ENCODE peak calls at places on chromosomes 11 and 22, in seven cellular contexts. One of them, this sample, is unnamed.

GRCh38 chr11:110362916-110363574 is 66.6 kb upstream of the RDX start:
- DNase-seq in K562: no peak
- DNase-seq in heart left ventricle: peak; percentile 36
- DNase-seq in ovary: no peak
- DNase-seq in body of pancreas: peak; percentile 51
- DNase-seq in suprapubic skin: no peak
- DNase-seq in spleen: no peak
- DNase-seq in this sample: peak; percentile 54

GRCh38 chr22:48568736-48569330 is 1258.8 kb downstream of the BRD1 start:
- DNase-seq in body of pancreas: no peak
- DNase-seq in spleen: no peak
- DNase-seq in heart left ventricle: peak; percentile 10
- DNase-seq in K562: no peak
- DNase-seq in ovary: no peak
- DNase-seq in suprapubic skin: no peak
- DNase-seq in this sample: no peak

GRCh38 chr11:28090052-28090749 is 17.8 kb downstream of the KIF18A start:
- DNase-seq in body of pancreas: no peak
- DNase-seq in heart left ventricle: no peak
- DNase-seq in ovary: no peak
- DNase-seq in K562: no peak
- DNase-seq in spleen: no peak
- DNase-seq in suprapubic skin: no peak
- DNase-seq in this sample: no peak

GRCh38 chr11:30586251-30587144 is at the start of gene MPPED2:
- DNase-seq in ovary: peak; percentile 15
- DNase-seq in suprapubic skin: peak; percentile 77
- DNase-seq in spleen: peak; percentile 83
- DNase-seq in body of pancreas: peak; percentile 36
- DNase-seq in heart left ventricle: peak; percentile 71
- DNase-seq in K562: peak; percentile 12
- DNase-seq in this sample: peak; percentile 52

GRCh38 chr11:77175869-77176539 is 48.0 kb downstream of the MYO7A start:
- DNase-seq in ovary: no peak
- DNase-seq in body of pancreas: peak; percentile 53
- DNase-seq in suprapubic skin: no peak
- DNase-seq in K562: no peak
- DNase-seq in spleen: peak; percentile 86
- DNase-seq in heart left ventricle: peak; percentile 71
- DNase-seq in this sample: peak; percentile 52

GRCh38 chr11:7671347-7671746 is 2.0 kb downstream of the CYB5R2 start:
- DNase-seq in body of pancreas: no peak
- DNase-seq in heart left ventricle: no peak
- DNase-seq in spleen: no peak
- DNase-seq in suprapubic skin: no peak
- DNase-seq in ovary: no peak
- DNase-seq in K562: no peak
- DNase-seq in this sample: no peak

GRCh38 chr11:104668797-104669463 is 229.3 kb downstream of the CASP12 start:
- DNase-seq in K562: no peak
- DNase-seq in heart left ventricle: no peak
- DNase-seq in body of pancreas: no peak
- DNase-seq in suprapubic skin: no peak
- DNase-seq in spleen: no peak
- DNase-seq in ovary: no peak
- DNase-seq in this sample: no peak

GRCh38 chr11:132858203-132858602 is 674.1 kb downstream of the OPCML start:
- DNase-seq in heart left ventricle: no peak
- DNase-seq in ovary: no peak
- DNase-seq in suprapubic skin: no peak
- DNase-seq in K562: no peak
- DNase-seq in spleen: no peak
- DNase-seq in body of pancreas: no peak
- DNase-seq in this sample: no peak

GRCh38 chr22:31776231-31776630 is 22.4 kb downstream of the DEPDC5 start:
- DNase-seq in suprapubic skin: no peak
- DNase-seq in spleen: no peak
- DNase-seq in ovary: no peak
- DNase-seq in body of pancreas: no peak
- DNase-seq in K562: no peak
- DNase-seq in heart left ventricle: no peak
- DNase-seq in this sample: no peak

GRCh38 chr22:44664149-44664548 is 37.9 kb upstream of the PRR5 start:
- DNase-seq in suprapubic skin: no peak
- DNase-seq in spleen: peak; percentile 91
- DNase-seq in body of pancreas: peak; percentile 72
- DNase-seq in heart left ventricle: peak; percentile 84
- DNase-seq in K562: no peak
- DNase-seq in ovary: no peak
- DNase-seq in this sample: peak; percentile 71

GRCh38 chr22:17115927-17116326 is 5.2 kb downstream of the TMEM121B start:
- DNase-seq in spleen: no peak
- DNase-seq in K562: no peak
- DNase-seq in suprapubic skin: no peak
- DNase-seq in heart left ventricle: no peak
- DNase-seq in ovary: no peak
- DNase-seq in body of pancreas: no peak
- DNase-seq in this sample: no peak

GRCh38 chr11:116420770-116421528 is 351.8 kb downstream of the BUD13 start:
- DNase-seq in suprapubic skin: no peak
- DNase-seq in ovary: no peak
- DNase-seq in K562: no peak
- DNase-seq in spleen: no peak
- DNase-seq in body of pancreas: no peak
- DNase-seq in heart left ventricle: no peak
- DNase-seq in this sample: no peak

GRCh38 chr11:100687032-100687629 is at the start of gene ARHGAP42:
- DNase-seq in suprapubic skin: peak; percentile 85
- DNase-seq in body of pancreas: peak; percentile 66
- DNase-seq in ovary: peak; percentile 51
- DNase-seq in K562: peak; percentile 44
- DNase-seq in heart left ventricle: peak; percentile 81
- DNase-seq in spleen: peak; percentile 91
- DNase-seq in this sample: peak; percentile 82

GRCh38 chr11:86761978-86762377 is 38.4 kb upstream of the PRSS23 start:
- DNase-seq in ovary: no peak
- DNase-seq in heart left ventricle: no peak
- DNase-seq in suprapubic skin: no peak
- DNase-seq in spleen: no peak
- DNase-seq in K562: no peak
- DNase-seq in body of pancreas: no peak
- DNase-seq in this sample: no peak

GRCh38 chr11:11025087-11025486 is 167.2 kb upstream of the ZBED5 start:
- DNase-seq in ovary: no peak
- DNase-seq in body of pancreas: no peak
- DNase-seq in suprapubic skin: no peak
- DNase-seq in spleen: no peak
- DNase-seq in heart left ventricle: no peak
- DNase-seq in K562: no peak
- DNase-seq in this sample: no peak

GRCh38 chr11:43646767-43647166 is 33.8 kb upstream of the HSD17B12 start:
- DNase-seq in suprapubic skin: no peak
- DNase-seq in spleen: no peak
- DNase-seq in heart left ventricle: no peak
- DNase-seq in ovary: no peak
- DNase-seq in body of pancreas: no peak
- DNase-seq in K562: no peak
- DNase-seq in this sample: no peak

GRCh38 chr11:45173064-45173463 is 26.6 kb downstream of the PRDM11 start:
- DNase-seq in body of pancreas: no peak
- DNase-seq in spleen: no peak
- DNase-seq in K562: no peak
- DNase-seq in heart left ventricle: no peak
- DNase-seq in suprapubic skin: no peak
- DNase-seq in ovary: no peak
- DNase-seq in this sample: no peak

GRCh38 chr11:112150517-112150916 is 13.4 kb downstream of the IL18 start:
- DNase-seq in suprapubic skin: no peak
- DNase-seq in body of pancreas: no peak
- DNase-seq in spleen: no peak
- DNase-seq in K562: no peak
- DNase-seq in heart left ventricle: no peak
- DNase-seq in ovary: no peak
- DNase-seq in this sample: no peak

GRCh38 chr22:38638734-38639133 is 17.5 kb downstream of the FAM227A start:
- DNase-seq in body of pancreas: no peak
- DNase-seq in suprapubic skin: no peak
- DNase-seq in ovary: no peak
- DNase-seq in heart left ventricle: no peak
- DNase-seq in K562: peak; percentile 25
- DNase-seq in spleen: no peak
- DNase-seq in this sample: no peak

GRCh38 chr11:62999649-63000048 is 14.9 kb upstream of the SLC22A6 start:
- DNase-seq in ovary: no peak
- DNase-seq in spleen: no peak
- DNase-seq in suprapubic skin: no peak
- DNase-seq in heart left ventricle: no peak
- DNase-seq in K562: no peak
- DNase-seq in body of pancreas: peak; percentile 45
- DNase-seq in this sample: peak; percentile 59

GRCh38 chr11:32706985-32707736 is 87.3 kb downstream of the CCDC73 start:
- DNase-seq in body of pancreas: no peak
- DNase-seq in suprapubic skin: no peak
- DNase-seq in ovary: no peak
- DNase-seq in heart left ventricle: no peak
- DNase-seq in K562: no peak
- DNase-seq in spleen: no peak
- DNase-seq in this sample: no peak

GRCh38 chr11:720642-721346 is 14.8 kb downstream of the EPS8L2 start:
- DNase-seq in K562: peak; percentile 83
- DNase-seq in suprapubic skin: no peak
- DNase-seq in body of pancreas: no peak
- DNase-seq in heart left ventricle: no peak
- DNase-seq in spleen: peak; percentile 81
- DNase-seq in ovary: no peak
- DNase-seq in this sample: peak; percentile 55

GRCh38 chr11:720017-720641 is 14.1 kb downstream of the EPS8L2 start:
- DNase-seq in K562: peak; percentile 4
- DNase-seq in spleen: no peak
- DNase-seq in heart left ventricle: no peak
- DNase-seq in suprapubic skin: no peak
- DNase-seq in body of pancreas: no peak
- DNase-seq in ovary: no peak
- DNase-seq in this sample: peak; percentile 58

GRCh38 chr11:721913-722811 is 16.1 kb downstream of the EPS8L2 start:
- DNase-seq in K562: peak; percentile 52
- DNase-seq in suprapubic skin: no peak
- DNase-seq in spleen: peak; percentile 94
- DNase-seq in ovary: no peak
- DNase-seq in heart left ventricle: no peak
- DNase-seq in body of pancreas: no peak
- DNase-seq in this sample: peak; percentile 61

GRCh38 chr11:721347-721912 is 15.4 kb downstream of the EPS8L2 start:
- DNase-seq in K562: no peak
- DNase-seq in ovary: no peak
- DNase-seq in spleen: peak; percentile 76
- DNase-seq in heart left ventricle: no peak
- DNase-seq in suprapubic skin: no peak
- DNase-seq in body of pancreas: no peak
- DNase-seq in this sample: peak; percentile 48

DNA sequence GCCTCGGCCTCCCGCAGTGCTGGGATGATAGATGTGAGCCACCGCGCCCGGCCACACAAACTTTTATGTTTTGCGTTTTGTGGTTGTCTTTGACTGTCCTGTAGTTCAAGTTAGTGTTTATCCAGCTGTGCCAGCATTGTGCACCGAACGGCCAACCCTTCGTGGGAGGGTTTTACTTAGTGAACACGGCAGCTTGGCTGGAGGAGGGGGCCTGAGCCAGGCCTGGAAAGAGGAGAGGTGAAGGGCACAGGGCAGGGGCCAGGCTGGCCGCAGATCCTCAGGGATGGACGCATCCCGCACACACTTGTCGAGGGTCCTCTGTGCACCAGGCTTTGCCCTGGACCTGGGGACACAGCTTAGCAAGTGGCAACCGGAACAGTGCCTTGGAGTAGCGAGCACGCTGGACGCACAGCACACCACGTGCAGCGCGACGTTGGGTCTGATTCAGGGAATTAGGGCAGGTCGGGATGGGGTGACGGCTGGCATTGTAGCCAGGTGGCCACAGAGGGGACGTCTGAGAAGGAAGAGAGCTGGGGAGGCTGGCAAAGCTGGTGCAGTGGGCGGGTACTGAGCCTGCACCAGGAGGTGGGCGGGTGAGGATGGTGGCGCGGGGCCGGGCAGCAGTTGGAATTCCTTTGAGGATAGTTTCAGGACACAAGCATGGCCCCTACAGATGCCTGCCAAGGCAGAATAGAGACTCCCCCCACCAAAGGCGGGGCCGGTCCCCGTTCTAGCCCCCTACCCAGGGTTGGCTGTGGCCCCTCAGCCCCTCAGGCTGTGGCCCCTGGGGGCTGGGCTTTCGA is 13.4 kb downstream of the EPS8L2 start:
- DNase-seq in body of pancreas: no peak
- DNase-seq in spleen: no peak
- DNase-seq in ovary: no peak
- DNase-seq in heart left ventricle: no peak
- DNase-seq in suprapubic skin: no peak
- DNase-seq in K562: no peak
- DNase-seq in this sample: no peak
- H3K36me3 ChIP-seq in body of pancreas: no peaks in the 10 kb centered on the region
- H3K36me3 ChIP-seq in spleen: no peaks in the 10 kb centered on the region
- H3K36me3 ChIP-seq in ovary: no peaks in the 10 kb centered on the region
- H3K36me3 ChIP-seq in heart left ventricle: no peaks in the 10 kb centered on the region
- H3K36me3 ChIP-seq in suprapubic skin: peaks cover 16% of the 10 kb centered on the region
- H3K36me3 ChIP-seq in K562: no peaks in the 10 kb centered on the region
- H3K36me3 ChIP-seq in this sample: peaks cover 42% of the 10 kb centered on the region

GRCh38 chr11:65563606-65564005 is 5.4 kb upstream of the LTBP3 start:
- DNase-seq in body of pancreas: no peak
- DNase-seq in suprapubic skin: no peak
- DNase-seq in heart left ventricle: no peak
- DNase-seq in ovary: no peak
- DNase-seq in K562: no peak
- DNase-seq in spleen: no peak
- DNase-seq in this sample: no peak
- H3K27ac ChIP-seq in body of pancreas: no peak overlapping the region
- H3K27ac ChIP-seq in suprapubic skin: no peak overlapping the region
- H3K27ac ChIP-seq in heart left ventricle: no peak overlapping the region
- H3K27ac ChIP-seq in ovary: no peak overlapping the region
- H3K27ac ChIP-seq in K562: no peak overlapping the region
- H3K27ac ChIP-seq in spleen: no peak overlapping the region
- H3K27ac ChIP-seq in this sample: no peak overlapping the region

GRCh38 chr22:41524809-41525449 is 19.3 kb downstream of the POLR3H start:
- DNase-seq in ovary: no peak
- DNase-seq in suprapubic skin: peak; percentile 77
- DNase-seq in K562: no peak
- DNase-seq in body of pancreas: no peak
- DNase-seq in spleen: peak; percentile 88
- DNase-seq in heart left ventricle: no peak
- DNase-seq in this sample: no peak
- TF ChIP-seq POLR2A in ovary: no peak
- TF ChIP-seq POLR2A in suprapubic skin: no peak
- TF ChIP-seq POLR2A in K562: no peak
- TF ChIP-seq POLR2A in body of pancreas: no peak
- TF ChIP-seq POLR2A in spleen: no peak
- TF ChIP-seq POLR2A in heart left ventricle: no peak
- TF ChIP-seq POLR2A in this sample: no peak

DNA sequence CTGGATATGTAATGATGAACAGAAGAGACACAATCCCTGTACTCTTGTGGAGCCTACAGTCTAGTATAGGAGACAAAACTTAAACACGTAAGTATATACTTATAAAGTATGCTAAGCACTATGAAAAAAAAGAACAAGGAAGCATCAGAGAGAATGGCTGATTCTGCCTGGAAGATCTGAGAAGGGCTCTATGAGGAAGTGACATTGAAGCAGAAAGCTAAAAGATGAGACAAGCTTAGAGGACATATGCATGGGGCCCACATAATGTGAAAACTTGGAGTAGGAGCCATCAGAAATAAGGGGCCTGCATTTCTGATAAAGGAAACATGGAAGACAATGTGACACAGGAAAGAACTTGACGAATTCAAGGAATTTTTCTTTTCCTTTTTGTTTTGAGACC is 16.6 kb downstream of the SAA1 start:
- DNase-seq in spleen: no peak
- DNase-seq in heart left ventricle: no peak
- DNase-seq in ovary: no peak
- DNase-seq in K562: no peak
- DNase-seq in body of pancreas: no peak
- DNase-seq in suprapubic skin: no peak
- DNase-seq in this sample: no peak
- H3K36me3 ChIP-seq in spleen: peaks cover 3% of the 10 kb centered on the region
- H3K36me3 ChIP-seq in heart left ventricle: peaks cover 92% of the 10 kb centered on the region
- H3K36me3 ChIP-seq in ovary: no peaks in the 10 kb centered on the region
- H3K36me3 ChIP-seq in K562: peaks cover 79% of the 10 kb centered on the region
- H3K36me3 ChIP-seq in body of pancreas: peaks cover 20% of the 10 kb centered on the region
- H3K36me3 ChIP-seq in suprapubic skin: peaks cover 76% of the 10 kb centered on the region
- H3K36me3 ChIP-seq in this sample: peaks cover 71% of the 10 kb centered on the region